ENCODE peak calls at places on chromosome 3, in four cellular contexts. J is uterus, L is body of pancreas, Y is PC-3. H is an unnamed sample.

GRCh38 chr3:5136619-5137429 is 14.7 kb downstream of the ARL8B start:
- DNase-seq in J (no peak), L (no peak), Y (peak), H (no peak)

GRCh38 chr3:149536429-149536828 is 61.9 kb downstream of the TM4SF4 start:
- DNase-seq in J (peak), L (peak), Y (no peak), H (peak)

GRCh38 chr3:149726716-149727407 is 25.4 kb downstream of the COMMD2 start:
- DNase-seq in J (no peak), L (no peak), Y (peak), H (no peak)

GRCh38 chr3:52128118-52128683 is 26.0 kb downstream of the POC1A start:
- DNase-seq in J (no peak), L (no peak), Y (peak), H (peak)

GRCh38 chr3:104546301-104546700 is 820.4 kb upstream of the ALCAM start:
- DNase-seq in J (no peak), L (no peak), Y (no peak), H (no peak)

GRCh38 chr3:52353291-52353855 is 37.3 kb downstream of the DNAH1 start:
- DNase-seq in J (no peak), L (no peak), Y (no peak), H (no peak)

GRCh38 chr3:45034612-45035252 is 8.6 kb downstream of the CLEC3B start:
- DNase-seq in J (peak), L (no peak), Y (no peak), H (peak)

GRCh38 chr3:49498655-49499054 is 28.6 kb downstream of the DAG1 start:
- DNase-seq in J (no peak), L (no peak), Y (no peak), H (no peak)

GRCh38 chr3:187040637-187041361 is 98.5 kb downstream of the RPL39L start:
- DNase-seq in J (no peak), L (no peak), Y (peak), H (no peak)

GRCh38 chr3:46380471-46381215 is 9.9 kb downstream of the CCR5 start:
- DNase-seq in J (no peak), L (no peak), Y (no peak), H (no peak)
- TF ChIP-seq CTCF in J (no peak), L (no peak), Y (no peak), H (no peak)

DNA sequence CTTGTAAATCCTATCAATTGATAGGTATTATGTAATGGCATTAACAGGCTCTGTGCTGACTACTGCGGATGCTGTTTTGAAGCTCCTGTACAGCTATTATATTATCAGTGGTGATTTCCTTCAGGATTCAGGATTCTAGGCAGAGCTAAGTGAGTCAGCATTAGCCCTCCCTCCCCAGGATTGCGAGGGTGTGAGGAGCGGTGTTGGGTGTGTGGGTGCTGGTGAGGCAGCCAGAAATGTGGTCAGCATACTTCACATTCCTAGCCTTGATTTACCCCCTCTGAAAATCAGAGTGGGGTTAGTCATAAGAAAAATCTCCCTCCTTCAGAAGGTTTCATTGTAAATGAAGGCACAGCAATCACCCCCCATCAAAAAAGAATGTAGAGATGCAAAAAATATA is 72.5 kb downstream of the SNTN start:
- DNase-seq in J (no peak), L (peak), Y (no peak), H (no peak)
- H3K27ac ChIP-seq in J (no peak), L (peak), Y (no peak), H (no peak)

DNA sequence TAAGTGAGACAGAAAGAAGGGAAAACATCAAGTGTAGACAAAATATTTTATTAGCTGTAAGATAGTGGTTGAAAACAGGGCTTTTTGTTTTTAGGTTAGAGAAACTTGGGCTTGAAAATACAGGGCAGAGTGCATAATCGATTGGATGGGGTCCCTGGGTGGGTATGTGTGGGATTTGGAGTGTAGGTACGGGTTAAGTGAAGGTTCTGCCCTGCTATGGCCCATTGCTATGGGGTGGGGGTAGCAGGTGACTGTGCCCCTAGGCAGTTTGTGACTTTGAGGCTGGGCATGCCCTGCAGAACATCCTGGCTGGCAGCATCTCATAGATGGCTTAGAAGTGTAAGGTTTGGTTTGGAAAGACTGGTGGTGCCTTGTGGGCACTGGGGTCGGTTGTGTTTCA is 3.7 kb upstream of the FAM131A start:
- DNase-seq in J (no peak), L (no peak), Y (no peak), H (no peak)
- H3K4me3 ChIP-seq in J (no peak), L (no peak), Y (no peak), H (no peak)

GRCh38 chr3:123037015-123037375 is 9.4 kb upstream of the SEMA5B start:
- DNase-seq in J (no peak), L (no peak), Y (no peak), H (no peak)

GRCh38 chr3:123034120-123034519 is 6.6 kb upstream of the SEMA5B start:
- DNase-seq in J (no peak), L (no peak), Y (no peak), H (no peak)

GRCh38 chr3:123034996-123035395 is 7.4 kb upstream of the SEMA5B start:
- DNase-seq in J (no peak), L (no peak), Y (no peak), H (no peak)

GRCh38 chr3:123038751-123039150 is 11.2 kb upstream of the SEMA5B start:
- DNase-seq in J (no peak), L (no peak), Y (no peak), H (no peak)

DNA sequence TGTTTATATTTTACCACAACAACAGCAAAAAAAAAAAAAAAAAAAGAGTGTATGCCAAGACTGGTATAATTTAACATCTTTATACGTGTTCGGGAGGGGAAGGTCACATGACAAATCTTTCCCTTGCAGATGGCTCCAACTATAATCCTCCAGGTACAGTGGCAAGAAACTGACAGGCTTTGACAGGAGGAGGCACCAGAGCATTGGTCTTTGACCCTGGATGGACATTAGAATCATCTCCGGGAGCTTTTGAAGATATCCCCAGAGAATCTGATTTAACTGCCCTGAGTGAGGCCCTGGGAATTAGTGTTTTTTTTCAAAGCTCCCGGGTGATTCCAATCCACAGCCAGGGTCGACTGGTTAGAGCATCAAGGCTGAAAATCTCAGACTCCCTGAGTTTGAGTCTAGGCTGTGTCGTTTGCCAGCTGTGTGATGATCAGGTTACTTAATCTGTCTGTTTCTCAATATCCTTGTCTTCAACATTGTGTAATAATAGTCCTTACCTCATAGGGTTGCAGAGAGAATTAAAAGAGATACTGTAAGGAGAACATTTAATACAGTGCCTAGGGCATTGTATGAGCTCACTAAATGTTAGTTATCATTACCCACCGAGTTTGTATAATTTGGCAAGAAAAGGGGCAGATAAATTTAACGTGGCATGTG is 8.9 kb upstream of the SEMA5B start:
- DNase-seq in J (no peak), L (no peak), Y (peak), H (no peak)
- TF ChIP-seq CTCF in J (no peak), L (no peak), Y (no peak), H (no peak)

GRCh38 chr3:68060186-68060585 is 405.8 kb upstream of the SUCLG2 start:
- DNase-seq in J (no peak), L (no peak), Y (no peak), H (no peak)
- H3K27ac ChIP-seq in J (no peak), L (no peak), Y (no peak), H (no peak)

DNA sequence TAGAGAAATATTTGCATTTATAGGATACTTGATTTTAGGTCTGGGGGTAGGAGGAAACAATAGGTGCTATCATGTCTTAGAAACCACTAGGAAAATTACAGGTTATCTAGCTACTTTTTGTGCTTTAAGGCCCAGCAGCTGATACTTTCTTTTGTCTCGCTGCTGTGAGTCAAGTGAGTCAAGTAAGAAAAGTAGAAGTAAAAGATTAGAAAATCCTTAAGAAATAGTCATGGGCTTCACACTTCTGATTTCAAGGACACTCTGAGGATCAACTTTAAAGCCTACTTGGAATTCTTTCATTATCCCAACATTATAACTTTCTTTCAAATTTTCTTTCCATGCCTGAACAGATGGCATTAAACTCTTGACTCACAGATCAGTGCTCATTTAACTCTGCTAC is 95.2 kb upstream of the RBMS3 start:
- DNase-seq in J (no peak), L (no peak), Y (peak), H (no peak)
- H3K4me3 ChIP-seq in J (no peak), L (no peak), Y (no peak), H (no peak)

GRCh38 chr3:40179016-40179415 is 130.5 kb upstream of the EIF1B start:
- DNase-seq in J (peak), L (peak), Y (peak), H (peak)
- TF ChIP-seq CTCF in J (peak), L (peak), Y (peak), H (peak)

DNA sequence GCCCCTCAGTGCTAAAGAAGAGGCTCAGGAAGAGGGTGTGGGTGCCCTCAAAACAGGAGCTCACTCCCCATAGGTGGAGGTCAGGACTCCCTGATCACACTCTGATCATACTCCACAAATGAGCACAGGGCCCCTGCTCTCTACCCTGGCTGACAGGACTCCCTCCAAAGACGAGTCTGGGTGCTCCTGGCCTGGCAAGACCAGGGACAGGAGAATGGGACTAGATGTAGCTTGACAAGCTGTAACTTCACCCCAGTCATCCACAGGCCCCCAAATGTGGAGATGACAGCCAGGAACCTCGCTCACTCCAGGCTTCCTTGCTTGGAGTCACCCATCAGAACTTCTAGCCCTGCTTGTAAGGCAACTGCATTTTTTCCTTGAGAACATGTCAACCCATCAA is 11.1 kb downstream of the SCN5A start:
- DNase-seq in J (no peak), L (no peak), Y (no peak), H (no peak)
- H3K27ac ChIP-seq in J (no peak), L (no peak), Y (no peak), H (no peak)

GRCh38 chr3:71589132-71589531 is 5.6 kb upstream of the FOXP1 start:
- DNase-seq in J (no peak), L (no peak), Y (no peak), H (no peak)
- H3K4me3 ChIP-seq in J (no peak), L (no peak), Y (no peak), H (no peak)

DNA sequence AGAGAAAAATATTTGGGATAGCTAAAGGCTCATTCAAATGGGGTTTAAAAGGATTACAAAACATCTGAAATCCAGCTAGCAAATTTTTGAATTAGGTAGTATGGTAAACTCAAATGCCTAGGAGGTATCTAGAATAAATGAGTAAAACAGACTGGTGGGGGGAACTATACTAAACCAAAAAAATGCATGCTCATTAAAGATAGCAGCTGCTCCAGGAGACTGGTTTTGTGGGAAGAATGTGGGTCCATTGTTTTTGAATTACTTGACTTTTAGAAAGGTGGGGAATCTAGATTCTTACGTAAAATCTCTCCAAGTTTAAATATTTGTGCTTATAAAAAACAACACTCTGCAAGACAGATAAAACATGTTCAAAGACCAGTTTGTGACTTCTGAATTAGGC is 73.8 kb downstream of the LEKR1 start:
- DNase-seq in J (no peak), L (no peak), Y (no peak), H (no peak)
- TF ChIP-seq CTCF in J (no peak), L (no peak), Y (no peak), H (no peak)

H was measured in adrenal gland.